ENCODE peak calls at places on chromosomes 3 and 15, in nine cellular contexts. T, G, W, H, P, D, U, M and B are unnamed samples.

GRCh38 chr3:194223951-194224350 is 88.0 kb downstream of the HES1 start:
- DNase-seq in W (no peak), T (no peak), U (no peak), P (no peak), H (no peak), M (no peak), G (no peak), D (no peak), B (no peak)

GRCh38 chr3:15708882-15709677 is 88.7 kb downstream of the ANKRD28 start:
- DNase-seq in U (no peak), G (no peak), W (no peak), T (no peak), D (no peak), H (no peak), M (no peak), P (no peak), B (no peak)

GRCh38 chr3:42846682-42847522 is 28.8 kb downstream of the CYP8B1 start:
- DNase-seq in M (no peak), U (no peak), T (no peak), P (no peak), G (no peak), H (no peak), W (peak; percentile 58), D (no peak), B (peak; percentile 52)

GRCh38 chr3:127990051-127990450 is 62.2 kb upstream of the SEC61A1 start:
- DNase-seq in D (no peak), U (no peak), T (no peak), W (no peak), H (no peak), G (no peak), M (no peak), P (no peak), B (no peak)

GRCh38 chr3:187802928-187803259 is 57.6 kb upstream of the BCL6 start:
- DNase-seq in T (no peak), H (no peak), W (no peak), D (no peak), P (no peak), M (no peak), U (no peak), G (no peak), B (no peak)

GRCh38 chr3:31106204-31106603 is 211.7 kb upstream of the GADL1 start:
- DNase-seq in D (no peak), G (no peak), W (no peak), M (no peak), P (no peak), H (no peak), T (no peak), U (no peak), B (no peak)

GRCh38 chr3:11290743-11291680 is 18.8 kb downstream of the ATG7 start:
- DNase-seq in W (no peak), P (no peak), M (no peak), H (no peak), T (no peak), G (no peak), D (no peak), U (no peak), B (peak; percentile 57)

GRCh38 chr15:70480196-70480856 is 283.0 kb downstream of the UACA start:
- DNase-seq in U (no peak), G (no peak), P (no peak), T (peak; percentile 23), H (no peak), M (no peak), W (no peak), D (no peak), B (no peak)

GRCh38 chr15:39573844-39574243 is 7.0 kb upstream of the THBS1 start:
- DNase-seq in P (no peak), H (no peak), G (no peak), T (no peak), U (no peak), D (no peak), M (peak; percentile 47), W (no peak), B (no peak)

GRCh38 chr3:194913281-194913680 is 227.6 kb downstream of the FAM43A start:
- DNase-seq in H (no peak), T (no peak), G (no peak), M (no peak), P (no peak), U (no peak), W (no peak), D (no peak), B (no peak)

GRCh38 chr3:14544282-14545250 is 4.4 kb upstream of the GRIP2 start:
- DNase-seq in U (no peak), P (no peak), H (no peak), D (no peak), M (no peak), G (no peak), T (no peak), W (no peak), B (no peak)

GRCh38 chr15:63043391-63044076 is 987 bp downstream of the TPM1 start:
- DNase-seq in U (no peak), P (no peak), T (no peak), D (no peak), M (peak; percentile 27), H (peak; percentile 71), W (peak; percentile 19), G (no peak), B (no peak)

GRCh38 chr3:27616031-27616430 is 106.1 kb downstream of the EOMES start:
- DNase-seq in G (no peak), D (no peak), T (no peak), M (no peak), H (no peak), P (no peak), U (no peak), W (no peak), B (no peak)

GRCh38 chr3:140216249-140216648 is 281.3 kb downstream of the CLSTN2 start:
- DNase-seq in P (no peak), D (no peak), W (no peak), G (no peak), M (no peak), H (no peak), U (peak; percentile 54), T (no peak), B (no peak)
- TF ChIP-seq CTCF in P (peak; percentile 57), D (no peak), W (peak; percentile 68), G (no peak), M (no peak), H (no peak), U (peak; percentile 63), T (peak; percentile 38), B (peak; percentile 27)

DNA sequence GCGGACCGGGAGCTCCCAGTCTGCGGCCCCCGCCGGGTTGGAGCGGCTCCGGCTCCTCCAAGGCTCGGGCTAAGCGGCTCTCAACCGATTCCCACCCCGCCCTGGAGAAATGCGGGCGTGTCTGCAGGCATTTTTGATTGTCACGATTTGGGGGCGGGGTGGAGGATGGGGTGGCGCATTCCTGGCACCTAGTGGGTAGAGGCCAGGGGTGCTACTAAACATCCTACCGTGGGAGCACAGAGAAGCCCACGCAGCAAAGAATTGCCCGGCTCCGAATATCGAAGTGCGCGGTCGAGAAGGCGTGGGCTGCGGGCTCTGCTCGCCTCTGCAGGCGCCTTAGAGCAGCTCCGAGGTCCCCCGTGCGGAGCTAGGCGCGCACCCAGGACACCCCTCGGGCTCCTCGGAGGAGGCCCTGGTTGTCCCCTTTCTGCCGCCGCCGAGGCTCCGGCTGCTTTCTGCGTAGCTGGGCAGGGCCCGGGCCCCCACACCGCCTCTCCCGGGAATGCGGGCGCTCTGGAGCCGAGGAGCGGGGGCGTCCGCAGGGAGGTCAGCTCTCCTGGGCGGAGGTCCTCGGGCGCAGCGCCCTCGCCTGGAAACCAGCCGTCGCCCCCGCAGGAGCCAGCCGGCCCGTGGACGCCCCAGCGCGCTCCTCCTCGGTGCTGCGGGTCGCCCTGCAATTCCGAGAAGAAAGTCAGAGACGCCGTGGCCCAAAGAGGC is 16.5 kb upstream of the LAMP3 start:
- DNase-seq in M (peak; percentile 35), W (peak; percentile 72), D (no peak), G (peak; percentile 67), T (no peak), H (peak; percentile 60), P (no peak), U (peak; percentile 65), B (no peak)
- TF ChIP-seq CTCF in M (no peak), W (peak; percentile 60), D (no peak), G (peak; percentile 18), T (no peak), H (no peak), P (peak; percentile 38), U (peak; percentile 55), B (no peak)

GRCh38 chr3:139574026-139574947 is 34.7 kb upstream of the RBP1 start:
- DNase-seq in H (peak; percentile 31), G (no peak), T (no peak), P (no peak), M (peak; percentile 35), D (no peak), W (no peak), U (no peak), B (peak; percentile 75)
- TF ChIP-seq CTCF in H (no peak), G (no peak), T (no peak), P (no peak), M (no peak), D (no peak), W (no peak), U (no peak), B (no peak)

DNA sequence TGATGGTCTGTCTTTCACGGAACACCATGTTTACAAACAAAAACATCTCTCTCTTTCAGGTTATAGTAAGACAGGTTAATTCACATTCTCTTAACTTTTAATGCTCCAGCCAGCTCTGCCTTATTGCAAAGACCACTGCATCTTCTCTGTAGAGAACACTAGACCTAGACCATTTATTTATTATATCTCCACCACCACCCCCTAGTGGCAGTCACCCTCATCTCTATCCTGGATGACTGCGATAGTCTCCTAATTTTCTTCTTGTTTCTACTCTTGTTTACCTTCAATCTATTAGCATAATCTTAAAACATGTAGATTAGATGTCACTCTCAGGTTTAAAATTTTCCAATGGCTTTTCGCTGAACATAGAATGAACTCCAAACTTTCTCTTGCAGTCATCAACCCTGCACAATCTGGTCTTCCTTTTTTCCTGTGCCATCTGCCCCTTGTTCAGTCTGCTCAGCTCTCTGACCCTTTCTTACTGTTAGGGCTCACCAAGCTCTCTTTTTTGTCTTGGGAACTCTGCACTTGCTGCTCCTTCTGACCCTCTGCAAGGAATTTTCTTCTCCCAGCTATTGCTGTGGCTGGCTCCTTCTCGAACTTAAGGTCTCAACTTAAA is 155.6 kb downstream of the SQOR start:
- DNase-seq in W (peak; percentile 60), D (no peak), H (no peak), U (peak; percentile 9), T (peak; percentile 38), M (no peak), G (no peak), P (no peak), B (peak; percentile 17)
- TF ChIP-seq CTCF in W (peak; percentile 45), D (peak; percentile 16), H (no peak), U (peak; percentile 15), T (peak; percentile 67), M (no peak), G (peak; percentile 52), P (peak; percentile 75), B (peak; percentile 51)

DNA sequence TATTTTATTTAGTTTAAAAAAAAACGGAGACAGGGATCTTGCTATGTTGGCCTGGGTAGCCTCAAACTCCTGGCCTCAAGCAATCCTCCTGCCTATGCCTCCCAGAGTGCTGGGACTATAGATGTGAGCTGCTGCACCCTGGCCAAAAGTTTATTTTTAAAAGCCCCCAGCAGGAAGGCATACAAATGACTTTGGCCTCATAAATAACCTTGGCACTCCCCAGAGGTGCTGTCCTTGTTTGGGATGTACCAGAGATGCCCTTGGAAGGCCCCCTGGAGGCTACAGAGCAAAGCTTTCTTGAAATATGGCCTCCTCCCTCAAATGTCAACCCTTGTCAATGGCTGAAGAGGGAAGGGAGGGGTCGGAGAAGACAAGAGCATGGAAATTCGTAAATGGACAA is 14.0 kb upstream of the RTP3 start:
- DNase-seq in M (no peak), W (no peak), H (no peak), P (no peak), T (no peak), U (no peak), D (no peak), G (no peak), B (no peak)
- TF ChIP-seq CTCF in M (no peak), W (no peak), H (no peak), P (no peak), T (no peak), U (peak; percentile 37), D (no peak), G (no peak), B (no peak)